ENCODE peak calls at places on chromosomes 13 and 19, in eight cellular contexts. N, V, C, T, W, P, I and X are unnamed samples.

GRCh38 chr13:83752141-83752540 is 130.1 kb downstream of the SLITRK1 start:
- DNase-seq in P (no peak), C (peak), V (peak), I (no peak), W (peak), T (no peak), N (no peak), X (no peak)

GRCh38 chr13:98749501-98749900 is 3.0 kb downstream of the SLC15A1 start:
- DNase-seq in T (no peak), C (no peak), I (no peak), N (no peak), V (peak), W (peak), P (no peak), X (no peak)

GRCh38 chr13:112968380-112968909 is 569 bp upstream of the MCF2L start:
- DNase-seq in P (peak), N (peak), I (peak), T (no peak), W (no peak), C (no peak), V (no peak), X (peak)

GRCh38 chr13:47480121-47480520 is 521.0 kb downstream of the SUCLA2 start:
- DNase-seq in N (no peak), I (no peak), T (no peak), C (peak), W (peak), V (peak), P (no peak), X (no peak)

GRCh38 chr13:42967660-42968059 is 24.4 kb downstream of the EPSTI1 start:
- DNase-seq in V (no peak), N (no peak), I (no peak), W (no peak), T (no peak), C (no peak), P (no peak), X (no peak)

GRCh38 chr13:38202730-38203129 is 146.9 kb upstream of the UFM1 start:
- DNase-seq in V (peak), I (no peak), W (peak), P (no peak), C (peak), N (no peak), T (no peak), X (no peak)

GRCh38 chr19:8255426-8256125 is 46.4 kb downstream of the CERS4 start:
- DNase-seq in V (no peak), P (no peak), T (no peak), C (no peak), W (no peak), N (no peak), I (peak), X (no peak)

GRCh38 chr19:30719189-30719990 is 347.2 kb downstream of the ZNF536 start:
- DNase-seq in P (no peak), I (peak), W (peak), V (peak), N (peak), T (no peak), C (peak), X (no peak)